ENCODE peak calls at places on chromosomes 6 and 20, in five cellular contexts. P, X, D, J and F are unnamed samples.

GRCh38 chr20:4552075-4552474 is 169.6 kb upstream of the PRND start:
- DNase-seq in P (no peak), J (no peak), D (no peak), X (no peak), F (no peak)

GRCh38 chr6:14038636-14039035 is 78.9 kb upstream of the CD83 start:
- DNase-seq in X (no peak), D (peak), P (no peak), J (no peak), F (peak)

GRCh38 chr6:74137910-74138309 is 441.9 kb downstream of the CD109 start:
- DNase-seq in J (no peak), D (no peak), X (peak), P (no peak), F (peak)

GRCh38 chr6:36120979-36121706 is 9.2 kb upstream of the MAPK13 start:
- DNase-seq in D (no peak), J (no peak), X (peak), P (peak), F (peak)

GRCh38 chr6:126797981-126798380 is 320.5 kb upstream of the RSPO3 start:
- DNase-seq in J (no peak), D (no peak), X (no peak), P (no peak), F (no peak)

GRCh38 chr6:55713411-55713810 is 134.4 kb upstream of the HMGCLL1 start:
- DNase-seq in P (no peak), D (no peak), J (no peak), X (peak), F (no peak)

GRCh38 chr20:9756660-9757059 is 82.2 kb downstream of the PAK5 start:
- DNase-seq in D (no peak), P (no peak), J (no peak), X (no peak), F (no peak)

GRCh38 chr6:37822851-37823682 is 3.5 kb downstream of the ZFAND3 start:
- DNase-seq in X (no peak), D (no peak), P (peak), J (no peak), F (peak)

GRCh38 chr6:109373762-109374161 is 8.5 kb downstream of the CD164 start:
- DNase-seq in P (peak), D (no peak), X (no peak), J (no peak), F (no peak)

GRCh38 chr6:49646130-49646824 is 9.6 kb upstream of the RHAG start:
- DNase-seq in D (no peak), X (no peak), J (no peak), P (no peak), F (no peak)

GRCh38 chr6:10424005-10424404 is 9.1 kb upstream of the TFAP2A start:
- DNase-seq in X (no peak), P (no peak), J (no peak), D (peak), F (no peak)

GRCh38 chr6:31498748-31499147 is 803 bp downstream of the MICB start:
- DNase-seq in X (no peak), D (no peak), P (no peak), J (no peak), F (peak)

GRCh38 chr6:81792826-81793225 is 40.3 kb upstream of the TENT5A start:
- DNase-seq in D (no peak), P (no peak), X (no peak), J (no peak), F (peak)